ENCODE peak calls at places on chromosome 1, in six cellular contexts. One of them, this sample, is unnamed.
A peak's percentile ranks its signal among the peaks of the same experiment; 100 is the strongest.

GRCh38 chr1:23394176-23394575 is 24.5 kb upstream of the ZNF436 start:
- DNase-seq in astrocyte: peak; percentile 76
- DNase-seq in fibroblast of lung: peak; percentile 82
- DNase-seq in neural progenitor cell: no peak
- DNase-seq in endothelial cell of umbilical vein: peak; percentile 25
- DNase-seq in GM12878: no peak
- DNase-seq in this sample: no peak

GRCh38 chr1:65791396-65791795 is 1.3 kb upstream of the PDE4B start:
- DNase-seq in fibroblast of lung: no peak
- DNase-seq in astrocyte: no peak
- DNase-seq in GM12878: no peak
- DNase-seq in neural progenitor cell: no peak
- DNase-seq in endothelial cell of umbilical vein: no peak
- DNase-seq in this sample: no peak

GRCh38 chr1:7471836-7472235 is 299.3 kb upstream of the VAMP3 start:
- DNase-seq in endothelial cell of umbilical vein: peak; percentile 45
- DNase-seq in neural progenitor cell: no peak
- DNase-seq in GM12878: no peak
- DNase-seq in fibroblast of lung: peak; percentile 93
- DNase-seq in astrocyte: peak; percentile 91
- DNase-seq in this sample: no peak

GRCh38 chr1:101843160-101843559 is 153.6 kb downstream of the OLFM3 start:
- DNase-seq in endothelial cell of umbilical vein: no peak
- DNase-seq in neural progenitor cell: peak; percentile 65
- DNase-seq in astrocyte: no peak
- DNase-seq in fibroblast of lung: no peak
- DNase-seq in GM12878: no peak
- DNase-seq in this sample: no peak

GRCh38 chr1:30684881-30685795 is 38.2 kb downstream of the MATN1 start:
- DNase-seq in neural progenitor cell: peak; percentile 99
- DNase-seq in astrocyte: no peak
- DNase-seq in GM12878: no peak
- DNase-seq in fibroblast of lung: no peak
- DNase-seq in endothelial cell of umbilical vein: no peak
- DNase-seq in this sample: no peak

GRCh38 chr1:15919316-15919715 is 56.6 kb downstream of the ZBTB17 start:
- DNase-seq in neural progenitor cell: no peak
- DNase-seq in fibroblast of lung: peak; percentile 95
- DNase-seq in GM12878: peak; percentile 70
- DNase-seq in endothelial cell of umbilical vein: no peak
- DNase-seq in astrocyte: peak; percentile 94
- DNase-seq in this sample: no peak

GRCh38 chr1:114755006-114755936 is 2.5 kb downstream of the CSDE1 start:
- DNase-seq in astrocyte: peak; percentile 17
- DNase-seq in neural progenitor cell: no peak
- DNase-seq in fibroblast of lung: peak; percentile 47
- DNase-seq in GM12878: no peak
- DNase-seq in endothelial cell of umbilical vein: no peak
- DNase-seq in this sample: no peak

GRCh38 chr1:89538361-89538760 is 13.7 kb downstream of the LRRC8B start:
- DNase-seq in astrocyte: peak; percentile 39
- DNase-seq in endothelial cell of umbilical vein: peak; percentile 65
- DNase-seq in GM12878: no peak
- DNase-seq in neural progenitor cell: no peak
- DNase-seq in fibroblast of lung: peak; percentile 45
- DNase-seq in this sample: no peak

GRCh38 chr1:212588137-212588510 is 20.4 kb upstream of the ATF3 start:
- DNase-seq in GM12878: no peak
- DNase-seq in neural progenitor cell: no peak
- DNase-seq in endothelial cell of umbilical vein: no peak
- DNase-seq in astrocyte: no peak
- DNase-seq in fibroblast of lung: no peak
- DNase-seq in this sample: no peak

GRCh38 chr1:93880731-93881130 is 1.7 kb upstream of the DNTTIP2 start:
- DNase-seq in GM12878: no peak
- DNase-seq in astrocyte: peak; percentile 55
- DNase-seq in endothelial cell of umbilical vein: no peak
- DNase-seq in fibroblast of lung: peak; percentile 64
- DNase-seq in neural progenitor cell: no peak
- DNase-seq in this sample: no peak

GRCh38 chr1:58732087-58732486 is 32.2 kb upstream of the MYSM1 start:
- DNase-seq in fibroblast of lung: peak; percentile 65
- DNase-seq in neural progenitor cell: no peak
- DNase-seq in astrocyte: peak; percentile 53
- DNase-seq in endothelial cell of umbilical vein: no peak
- DNase-seq in GM12878: no peak
- DNase-seq in this sample: no peak

GRCh38 chr1:63319069-63320023 is 3.0 kb upstream of the FOXD3 start:
- DNase-seq in neural progenitor cell: peak; percentile 74
- DNase-seq in endothelial cell of umbilical vein: no peak
- DNase-seq in astrocyte: no peak
- DNase-seq in GM12878: no peak
- DNase-seq in fibroblast of lung: no peak
- DNase-seq in this sample: no peak

GRCh38 chr1:63317814-63318156 is 4.6 kb upstream of the FOXD3 start:
- DNase-seq in fibroblast of lung: no peak
- DNase-seq in GM12878: no peak
- DNase-seq in neural progenitor cell: no peak
- DNase-seq in astrocyte: no peak
- DNase-seq in endothelial cell of umbilical vein: no peak
- DNase-seq in this sample: no peak

GRCh38 chr1:63316540-63316939 is 5.8 kb upstream of the FOXD3 start:
- DNase-seq in neural progenitor cell: no peak
- DNase-seq in endothelial cell of umbilical vein: no peak
- DNase-seq in fibroblast of lung: no peak
- DNase-seq in GM12878: no peak
- DNase-seq in astrocyte: no peak
- DNase-seq in this sample: no peak

GRCh38 chr1:63318255-63319068 is 3.9 kb upstream of the FOXD3 start:
- DNase-seq in fibroblast of lung: no peak
- DNase-seq in neural progenitor cell: peak; percentile 26
- DNase-seq in endothelial cell of umbilical vein: no peak
- DNase-seq in GM12878: no peak
- DNase-seq in astrocyte: no peak
- DNase-seq in this sample: no peak

DNA sequence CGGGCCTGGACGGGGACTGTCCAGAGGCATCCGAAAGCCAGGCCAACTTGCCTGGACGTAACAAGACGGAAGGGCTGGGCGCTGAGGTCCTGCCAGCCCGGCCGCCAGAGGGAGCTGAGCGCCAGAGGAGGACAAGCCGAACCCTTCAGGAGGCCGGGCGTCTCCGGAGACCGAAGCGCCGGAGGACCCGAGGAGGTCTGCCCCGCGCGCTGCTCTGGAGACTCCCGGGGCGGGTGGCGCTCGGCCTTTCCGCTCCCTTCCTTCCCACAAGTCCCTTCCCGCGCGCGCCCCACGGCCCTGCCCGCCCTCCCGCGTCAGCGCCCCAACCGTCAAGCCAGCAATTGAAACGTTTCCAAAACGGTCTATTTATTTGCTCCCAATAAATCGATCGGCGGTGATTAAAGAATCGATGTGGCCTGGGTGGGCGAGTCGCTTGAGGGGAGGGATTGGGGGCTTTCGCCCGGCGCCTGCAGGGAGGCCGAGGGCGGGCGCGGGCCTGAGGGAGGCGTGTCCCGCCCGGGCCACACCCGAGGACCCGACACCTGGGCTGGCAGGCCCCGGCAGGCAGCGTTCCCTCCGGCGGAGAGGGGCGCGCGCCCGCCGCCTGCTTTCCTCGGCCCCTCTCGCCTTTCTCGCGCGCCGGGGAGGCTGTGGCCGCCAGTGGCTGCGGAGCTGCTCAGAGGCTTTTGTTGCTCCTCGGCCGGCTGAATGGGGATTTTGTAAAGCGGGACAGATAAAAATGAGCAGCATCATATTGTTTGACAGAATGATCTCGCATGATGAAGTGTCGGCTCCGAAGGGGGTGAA is 5.2 kb upstream of the FOXD3 start:
- DNase-seq in endothelial cell of umbilical vein: peak; percentile 54
- DNase-seq in astrocyte: no peak
- DNase-seq in neural progenitor cell: peak; percentile 91
- DNase-seq in fibroblast of lung: peak; percentile 27
- DNase-seq in GM12878: no peak
- DNase-seq in this sample: no peak
- TF ChIP-seq EZH2 in endothelial cell of umbilical vein: no peak
- TF ChIP-seq EZH2 in astrocyte: peak; percentile 98
- TF ChIP-seq EZH2 in neural progenitor cell: peak; percentile 81
- TF ChIP-seq EZH2 in fibroblast of lung: no peak
- TF ChIP-seq EZH2 in GM12878: no peak
- TF ChIP-seq EZH2 in this sample: no peak

GRCh38 chr1:236143104-236143948 is 987 bp downstream of the GPR137B start:
- DNase-seq in endothelial cell of umbilical vein: peak; percentile 32
- DNase-seq in astrocyte: peak; percentile 51
- DNase-seq in GM12878: no peak
- DNase-seq in neural progenitor cell: peak; percentile 52
- DNase-seq in fibroblast of lung: peak; percentile 57
- DNase-seq in this sample: peak; percentile 19
- TF ChIP-seq EZH2 in endothelial cell of umbilical vein: no peak
- TF ChIP-seq EZH2 in astrocyte: no peak
- TF ChIP-seq EZH2 in GM12878: no peak
- TF ChIP-seq EZH2 in neural progenitor cell: peak; percentile 87
- TF ChIP-seq EZH2 in fibroblast of lung: no peak
- TF ChIP-seq EZH2 in this sample: no peak

GRCh38 chr1:90713741-90714509 is 3.2 kb downstream of the BARHL2 start:
- DNase-seq in astrocyte: no peak
- DNase-seq in endothelial cell of umbilical vein: no peak
- DNase-seq in fibroblast of lung: no peak
- DNase-seq in neural progenitor cell: peak; percentile 54
- DNase-seq in GM12878: no peak
- DNase-seq in this sample: no peak
- TF ChIP-seq EZH2 in astrocyte: peak; percentile 24
- TF ChIP-seq EZH2 in endothelial cell of umbilical vein: peak; percentile 41
- TF ChIP-seq EZH2 in fibroblast of lung: no peak
- TF ChIP-seq EZH2 in neural progenitor cell: peak; percentile 18
- TF ChIP-seq EZH2 in GM12878: no peak
- TF ChIP-seq EZH2 in this sample: no peak

GRCh38 chr1:90722874-90723273 is 5.8 kb upstream of the BARHL2 start:
- DNase-seq in neural progenitor cell: no peak
- DNase-seq in GM12878: no peak
- DNase-seq in endothelial cell of umbilical vein: no peak
- DNase-seq in fibroblast of lung: no peak
- DNase-seq in astrocyte: no peak
- DNase-seq in this sample: no peak

GRCh38 chr1:90720137-90720636 is 3.1 kb upstream of the BARHL2 start:
- DNase-seq in endothelial cell of umbilical vein: no peak
- DNase-seq in astrocyte: no peak
- DNase-seq in fibroblast of lung: no peak
- DNase-seq in neural progenitor cell: no peak
- DNase-seq in GM12878: no peak
- DNase-seq in this sample: no peak

GRCh38 chr1:90723561-90724108 is 6.5 kb upstream of the BARHL2 start:
- DNase-seq in astrocyte: no peak
- DNase-seq in fibroblast of lung: no peak
- DNase-seq in endothelial cell of umbilical vein: no peak
- DNase-seq in GM12878: no peak
- DNase-seq in neural progenitor cell: peak; percentile 82
- DNase-seq in this sample: no peak

GRCh38 chr1:90719321-90720136 is 2.4 kb upstream of the BARHL2 start:
- DNase-seq in astrocyte: no peak
- DNase-seq in fibroblast of lung: no peak
- DNase-seq in endothelial cell of umbilical vein: no peak
- DNase-seq in neural progenitor cell: peak; percentile 59
- DNase-seq in GM12878: no peak
- DNase-seq in this sample: no peak

GRCh38 chr1:90721210-90722194 is 4.4 kb upstream of the BARHL2 start:
- DNase-seq in GM12878: no peak
- DNase-seq in astrocyte: peak; percentile 8
- DNase-seq in endothelial cell of umbilical vein: peak; percentile 75
- DNase-seq in fibroblast of lung: peak; percentile 25
- DNase-seq in neural progenitor cell: peak; percentile 91
- DNase-seq in this sample: peak; percentile 78
- TF ChIP-seq EZH2 in GM12878: no peak
- TF ChIP-seq EZH2 in astrocyte: no peak
- TF ChIP-seq EZH2 in endothelial cell of umbilical vein: no peak
- TF ChIP-seq EZH2 in fibroblast of lung: no peak
- TF ChIP-seq EZH2 in neural progenitor cell: peak; percentile 2
- TF ChIP-seq EZH2 in this sample: no peak

DNA sequence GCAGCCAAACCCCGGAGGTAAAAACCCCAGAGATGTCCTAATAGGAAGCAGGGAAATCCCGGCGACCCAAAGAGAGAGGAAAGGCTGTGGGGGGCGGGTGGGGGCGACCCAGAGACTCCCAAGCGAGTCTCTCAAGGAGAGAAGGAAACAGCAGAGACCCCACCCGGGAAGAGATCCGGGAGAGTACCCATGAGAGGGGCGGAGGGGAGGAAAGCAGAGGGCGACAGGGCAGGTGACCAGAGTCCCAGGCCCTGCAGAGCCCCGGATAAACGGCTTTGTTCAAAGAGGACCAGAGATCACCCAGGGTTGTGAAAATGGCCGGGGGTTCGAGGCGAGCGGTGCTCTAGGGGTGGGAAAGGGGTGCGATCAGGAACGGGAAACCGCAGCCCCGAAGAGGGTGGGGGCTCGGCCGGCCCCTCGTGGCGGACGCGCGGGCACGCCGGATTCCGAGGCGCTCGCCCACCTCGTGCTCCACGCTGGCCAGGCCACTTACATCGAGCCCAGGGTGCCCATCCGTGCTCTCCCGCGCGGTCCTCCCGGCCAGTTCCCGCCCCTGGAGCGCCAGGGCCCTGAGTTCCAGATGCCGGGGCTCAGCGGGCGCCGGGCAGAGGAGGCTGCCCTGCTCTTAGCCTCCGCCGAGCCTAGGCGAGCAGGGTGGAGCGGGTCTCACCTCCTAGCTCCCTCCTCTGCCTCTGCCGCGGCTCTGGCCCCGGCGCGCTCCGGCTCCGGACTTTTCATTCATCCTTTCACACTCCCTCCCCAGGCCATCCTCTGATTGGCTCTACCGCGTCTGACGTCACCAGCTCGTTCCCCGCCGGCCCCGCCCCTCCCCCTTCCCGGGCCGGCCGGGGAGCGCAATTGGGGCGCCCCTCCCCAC is 52.3 kb downstream of the RHBG start:
- DNase-seq in neural progenitor cell: peak; percentile 93
- DNase-seq in fibroblast of lung: peak; percentile 45
- DNase-seq in GM12878: peak; percentile 39
- DNase-seq in endothelial cell of umbilical vein: peak; percentile 62
- DNase-seq in astrocyte: peak; percentile 22
- DNase-seq in this sample: no peak
- TF ChIP-seq EZH2 in neural progenitor cell: no peak
- TF ChIP-seq EZH2 in fibroblast of lung: peak; percentile 3
- TF ChIP-seq EZH2 in GM12878: no peak
- TF ChIP-seq EZH2 in endothelial cell of umbilical vein: peak; percentile 82
- TF ChIP-seq EZH2 in astrocyte: no peak
- TF ChIP-seq EZH2 in this sample: no peak

DNA sequence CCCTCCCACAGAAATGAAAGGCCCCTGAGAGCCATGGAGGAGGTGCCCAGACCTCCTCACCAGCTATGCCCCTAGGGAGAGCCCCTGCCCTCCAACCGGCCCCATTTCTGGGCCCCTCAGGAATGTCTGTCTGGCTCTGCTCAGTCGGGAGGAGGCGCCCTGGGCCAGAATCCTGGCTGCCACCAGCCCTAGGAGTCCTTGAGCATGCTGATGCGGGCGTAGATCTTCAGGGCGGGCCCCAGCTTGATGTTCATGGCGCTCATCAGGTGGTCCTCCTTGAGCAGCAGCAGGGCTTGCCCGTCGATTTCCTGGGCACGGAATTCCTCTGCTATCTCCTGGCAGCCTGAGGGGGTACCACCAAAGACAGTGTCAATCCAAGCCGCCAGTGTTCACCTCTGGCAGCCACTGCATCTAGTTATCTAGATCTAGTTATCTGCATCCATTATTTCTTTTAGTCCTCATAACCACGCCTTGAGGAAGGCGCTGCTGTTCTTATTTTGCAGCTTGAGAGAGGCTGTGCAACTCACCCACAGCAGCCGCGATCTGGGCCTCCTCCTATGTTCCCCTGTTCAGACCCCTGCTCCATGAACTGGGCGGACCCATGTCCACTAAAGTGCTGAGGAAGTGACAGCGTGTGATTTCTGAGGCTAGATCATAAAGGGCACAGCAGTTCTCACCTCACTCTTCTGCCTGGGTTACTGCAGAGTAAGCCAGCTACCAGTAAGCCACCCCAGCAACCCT is 3.9 kb upstream of the A3GALT2 start:
- DNase-seq in neural progenitor cell: no peak
- DNase-seq in GM12878: no peak
- DNase-seq in fibroblast of lung: no peak
- DNase-seq in endothelial cell of umbilical vein: no peak
- DNase-seq in astrocyte: no peak
- DNase-seq in this sample: no peak
- TF ChIP-seq EZH2 in neural progenitor cell: no peak
- TF ChIP-seq EZH2 in GM12878: no peak
- TF ChIP-seq EZH2 in fibroblast of lung: no peak
- TF ChIP-seq EZH2 in endothelial cell of umbilical vein: no peak
- TF ChIP-seq EZH2 in astrocyte: no peak
- TF ChIP-seq EZH2 in this sample: no peak

This sample was measured in DND-41.